ENCODE peak calls at places on chromosome 3, in four cellular contexts. One of them, this sample, is unnamed.

GRCh38 chr3:190180268-190180667 is 59.6 kb upstream of the P3H2 start:
- DNase-seq in IMR-90: peak; percentile 78
- DNase-seq in H9: no peak
- DNase-seq in H1: no peak
- DNase-seq in this sample: no peak

GRCh38 chr3:69761896-69762789 is 22.9 kb downstream of the MITF start:
- DNase-seq in IMR-90: peak; percentile 88
- DNase-seq in H9: no peak
- DNase-seq in H1: no peak
- DNase-seq in this sample: peak; percentile 70

GRCh38 chr3:13480340-13481318 is 523 bp downstream of the HDAC11 start:
- DNase-seq in IMR-90: peak; percentile 10
- DNase-seq in H9: peak; percentile 63
- DNase-seq in H1: no peak
- DNase-seq in this sample: peak; percentile 38

GRCh38 chr3:152328841-152329240 is 60.1 kb downstream of the MBNL1 start:
- DNase-seq in IMR-90: peak; percentile 88
- DNase-seq in H9: no peak
- DNase-seq in H1: no peak
- DNase-seq in this sample: peak; percentile 84

GRCh38 chr3:124607163-124607562 is 123.1 kb upstream of the UMPS start:
- DNase-seq in IMR-90: peak; percentile 83
- DNase-seq in H9: no peak
- DNase-seq in H1: no peak
- DNase-seq in this sample: no peak

GRCh38 chr3:16151109-16151508 is 23.4 kb upstream of the GALNT15 start:
- DNase-seq in IMR-90: peak; percentile 95
- DNase-seq in H9: no peak
- DNase-seq in H1: no peak
- DNase-seq in this sample: no peak

GRCh38 chr3:60294181-60294580 is 957.1 kb downstream of the FHIT start:
- DNase-seq in IMR-90: peak; percentile 85
- DNase-seq in H9: no peak
- DNase-seq in H1: no peak
- DNase-seq in this sample: no peak

GRCh38 chr3:123122525-123123315 is 55.9 kb downstream of the PDIA5 start:
- DNase-seq in IMR-90: peak; percentile 40
- DNase-seq in H9: no peak
- DNase-seq in H1: no peak
- DNase-seq in this sample: no peak

GRCh38 chr3:47399531-47400270 is 18.9 kb downstream of the PTPN23 start:
- DNase-seq in IMR-90: peak; percentile 32
- DNase-seq in H9: no peak
- DNase-seq in H1: no peak
- DNase-seq in this sample: no peak

GRCh38 chr3:77325280-77325679 is 285.4 kb downstream of the ROBO2 start:
- DNase-seq in IMR-90: no peak
- DNase-seq in H9: no peak
- DNase-seq in H1: no peak
- DNase-seq in this sample: no peak

GRCh38 chr3:99638244-99638948 is at the start of gene COL8A1:
- DNase-seq in IMR-90: peak; percentile 77
- DNase-seq in H9: peak; percentile 77
- DNase-seq in H1: peak; percentile 75
- DNase-seq in this sample: peak; percentile 82

GRCh38 chr3:155744626-155745324 is at the start of gene PLCH1:
- DNase-seq in IMR-90: peak; percentile 40
- DNase-seq in H9: peak; percentile 94
- DNase-seq in H1: peak; percentile 90
- DNase-seq in this sample: peak; percentile 96

GRCh38 chr3:106824856-106825255 is 552.4 kb upstream of the CCDC54 start:
- DNase-seq in IMR-90: peak; percentile 65
- DNase-seq in H9: peak; percentile 56
- DNase-seq in H1: no peak
- DNase-seq in this sample: peak; percentile 79

GRCh38 chr3:136831461-136831860 is 12.5 kb downstream of the SLC35G2 start:
- DNase-seq in IMR-90: no peak
- DNase-seq in H9: no peak
- DNase-seq in H1: no peak
- DNase-seq in this sample: peak; percentile 67

GRCh38 chr3:158642005-158642404 is 2.3 kb upstream of the GFM1 start:
- DNase-seq in IMR-90: no peak
- DNase-seq in H9: no peak
- DNase-seq in H1: no peak
- DNase-seq in this sample: no peak

GRCh38 chr3:13532661-13533060 is 16.3 kb upstream of the FBLN2 start:
- DNase-seq in IMR-90: no peak
- DNase-seq in H9: no peak
- DNase-seq in H1: no peak
- DNase-seq in this sample: no peak

GRCh38 chr3:186931487-186932280 is 1.4 kb downstream of the ST6GAL1 start:
- DNase-seq in IMR-90: peak; percentile 63
- DNase-seq in H9: peak; percentile 64
- DNase-seq in H1: peak; percentile 60
- DNase-seq in this sample: peak; percentile 91

GRCh38 chr3:113271189-113271588 is 59.8 kb downstream of the BOC start:
- DNase-seq in IMR-90: no peak
- DNase-seq in H9: no peak
- DNase-seq in H1: no peak
- DNase-seq in this sample: no peak

GRCh38 chr3:20125912-20126311 is 60.1 kb downstream of the SGO1 start:
- DNase-seq in IMR-90: no peak
- DNase-seq in H9: no peak
- DNase-seq in H1: no peak
- DNase-seq in this sample: no peak

GRCh38 chr3:122572940-122573412 is 4.5 kb upstream of the PARP15 start:
- DNase-seq in IMR-90: peak; percentile 41
- DNase-seq in H9: peak; percentile 67
- DNase-seq in H1: no peak
- DNase-seq in this sample: peak; percentile 71

GRCh38 chr3:194294199-194294887 is 56.8 kb downstream of the CPN2 start:
- DNase-seq in IMR-90: no peak
- DNase-seq in H9: peak; percentile 82
- DNase-seq in H1: no peak
- DNase-seq in this sample: peak; percentile 79

GRCh38 chr3:57756528-57757401 is 656 bp downstream of the SLMAP start:
- DNase-seq in IMR-90: peak; percentile 74
- DNase-seq in H9: peak; percentile 33
- DNase-seq in H1: peak; percentile 63
- DNase-seq in this sample: peak; percentile 78

GRCh38 chr3:178492496-178492895 is 43.7 kb upstream of the KCNMB2 start:
- DNase-seq in IMR-90: no peak
- DNase-seq in H9: no peak
- DNase-seq in H1: no peak
- DNase-seq in this sample: peak; percentile 71

GRCh38 chr3:143331336-143331735 is 211.8 kb downstream of the CHST2 start:
- DNase-seq in IMR-90: no peak
- DNase-seq in H9: no peak
- DNase-seq in H1: no peak
- DNase-seq in this sample: no peak

GRCh38 chr3:192055946-192056345 is 595.0 kb downstream of the PYDC2 start:
- DNase-seq in IMR-90: no peak
- DNase-seq in H9: no peak
- DNase-seq in H1: no peak
- DNase-seq in this sample: no peak

GRCh38 chr3:14880486-14881179 is 61.9 kb downstream of the FGD5 start:
- DNase-seq in IMR-90: no peak
- DNase-seq in H9: no peak
- DNase-seq in H1: no peak
- DNase-seq in this sample: no peak

GRCh38 chr3:181999314-181999713 is 287.6 kb downstream of the SOX2 start:
- DNase-seq in IMR-90: no peak
- DNase-seq in H9: no peak
- DNase-seq in H1: no peak
- DNase-seq in this sample: no peak

GRCh38 chr3:190883973-190884832 is 21.7 kb upstream of the GMNC start:
- DNase-seq in IMR-90: peak; percentile 66
- DNase-seq in H9: peak; percentile 41
- DNase-seq in H1: peak; percentile 51
- DNase-seq in this sample: peak; percentile 65

GRCh38 chr3:38115645-38116427 is 21.1 kb downstream of the ACAA1 start:
- DNase-seq in IMR-90: no peak
- DNase-seq in H9: no peak
- DNase-seq in H1: no peak
- DNase-seq in this sample: no peak

GRCh38 chr3:118636841-118637240 is 397.8 kb downstream of the IGSF11 start:
- DNase-seq in IMR-90: no peak
- DNase-seq in H9: peak; percentile 40
- DNase-seq in H1: no peak
- DNase-seq in this sample: peak; percentile 60

GRCh38 chr3:45679805-45680204 is 9.4 kb upstream of the SACM1L start:
- DNase-seq in IMR-90: no peak
- DNase-seq in H9: no peak
- DNase-seq in H1: no peak
- DNase-seq in this sample: peak; percentile 98
- H2AK5ac ChIP-seq in IMR-90: no peak overlapping the region
- H2AK5ac ChIP-seq in H9: no peak overlapping the region
- H2AK5ac ChIP-seq in H1: no peak overlapping the region
- H2AK5ac ChIP-seq in this sample: no peak overlapping the region

GRCh38 chr3:73621388-73621787 is 3.4 kb downstream of the PDZRN3 start:
- DNase-seq in IMR-90: no peak
- DNase-seq in H9: no peak
- DNase-seq in H1: no peak
- DNase-seq in this sample: no peak

GRCh38 chr3:73618461-73618860 is 6.3 kb downstream of the PDZRN3 start:
- DNase-seq in IMR-90: peak; percentile 56
- DNase-seq in H9: no peak
- DNase-seq in H1: no peak
- DNase-seq in this sample: no peak

GRCh38 chr3:73611176-73611575 is 13.6 kb downstream of the PDZRN3 start:
- DNase-seq in IMR-90: peak; percentile 36
- DNase-seq in H9: no peak
- DNase-seq in H1: no peak
- DNase-seq in this sample: no peak

GRCh38 chr3:73614385-73614784 is 10.4 kb downstream of the PDZRN3 start:
- DNase-seq in IMR-90: peak; percentile 91
- DNase-seq in H9: no peak
- DNase-seq in H1: no peak
- DNase-seq in this sample: peak; percentile 23

GRCh38 chr3:73616056-73616455 is 8.7 kb downstream of the PDZRN3 start:
- DNase-seq in IMR-90: no peak
- DNase-seq in H9: no peak
- DNase-seq in H1: no peak
- DNase-seq in this sample: no peak
- H3K56ac ChIP-seq in IMR-90: no peak overlapping the region
- H3K56ac ChIP-seq in H9: no peak overlapping the region
- H3K56ac ChIP-seq in H1: no peak overlapping the region
- H3K56ac ChIP-seq in this sample: no peak overlapping the region

GRCh38 chr3:25604107-25604805 is 60.5 kb downstream of the TOP2B start:
- DNase-seq in IMR-90: peak; percentile 92
- DNase-seq in H9: no peak
- DNase-seq in H1: no peak
- DNase-seq in this sample: peak; percentile 48
- H3K4me2 ChIP-seq in IMR-90: peak overlapping the region; percentile 31
- H3K4me2 ChIP-seq in H9: no peak overlapping the region
- H3K4me2 ChIP-seq in H1: no peak overlapping the region
- H3K4me2 ChIP-seq in this sample: no peak overlapping the region

DNA sequence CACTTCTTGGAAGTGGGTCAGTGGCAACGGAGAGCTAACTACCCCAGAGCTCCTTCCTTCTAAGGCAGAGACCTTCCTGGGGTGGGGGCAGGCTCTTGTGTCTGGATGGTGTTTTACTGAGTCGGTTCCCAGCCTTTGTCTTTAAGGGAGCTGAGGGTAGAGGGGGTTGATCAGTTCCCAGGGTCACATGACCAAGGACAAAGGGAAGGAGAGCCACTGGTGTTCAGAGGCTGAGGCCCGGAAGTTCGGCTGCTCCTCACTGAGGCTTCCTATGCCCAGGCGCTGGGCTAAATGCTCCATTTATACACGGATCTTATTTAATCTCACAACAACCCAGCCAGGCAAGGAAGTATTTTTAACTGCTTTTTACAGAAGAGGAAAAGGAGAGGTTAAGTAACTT is 21.0 kb downstream of the EPHB3 start:
- DNase-seq in IMR-90: no peak
- DNase-seq in H9: peak; percentile 78
- DNase-seq in H1: peak; percentile 72
- DNase-seq in this sample: peak; percentile 95
- H2AK5ac ChIP-seq in IMR-90: no peak overlapping the region
- H2AK5ac ChIP-seq in H9: no peak overlapping the region
- H2AK5ac ChIP-seq in H1: no peak overlapping the region
- H2AK5ac ChIP-seq in this sample: no peak overlapping the region